ENCODE peak calls at places on chromosome 3, in six cellular contexts. I is IMR-90, A is fibroblast of the aortic adventitia, Z is Peyer's patch, U is AG04450, O is A549. W is an unnamed sample.

GRCh38 chr3:115800489-115801080 is 177.3 kb downstream of the GAP43 start:
- DNase-seq in I (peak), A (peak), U (no peak), O (peak), Z (no peak), W (no peak)

GRCh38 chr3:124770341-124771082 is 40.3 kb downstream of the UMPS start:
- DNase-seq in O (no peak), A (no peak), I (no peak), Z (no peak), U (no peak), W (no peak)

GRCh38 chr3:129315386-129315991 is 36.8 kb downstream of the HMCES start:
- DNase-seq in O (peak), Z (peak), I (peak), A (peak), U (no peak), W (no peak)

GRCh38 chr3:37174532-37175126 is at the start of gene LRRFIP2:
- DNase-seq in O (no peak), I (peak), Z (no peak), A (peak), U (no peak), W (no peak)

GRCh38 chr3:197381371-197381770 is 83.0 kb upstream of the DLG1 start:
- DNase-seq in I (no peak), A (no peak), Z (no peak), O (no peak), U (no peak), W (no peak)

GRCh38 chr3:125513490-125514115 is 6.4 kb downstream of the SNX4 start:
- DNase-seq in A (no peak), Z (no peak), I (no peak), O (no peak), U (no peak), W (no peak)

GRCh38 chr3:159472611-159473010 is 516.0 kb upstream of the IL12A start:
- DNase-seq in A (no peak), I (no peak), U (no peak), O (no peak), Z (no peak), W (no peak)

GRCh38 chr3:38311474-38311873 is 29.4 kb downstream of the SLC22A14 start:
- DNase-seq in O (no peak), I (no peak), Z (no peak), U (no peak), A (no peak), W (no peak)

GRCh38 chr3:13012228-13012691 is 61.0 kb downstream of the IQSEC1 start:
- DNase-seq in A (no peak), U (no peak), Z (no peak), O (no peak), I (peak), W (no peak)

GRCh38 chr3:1082024-1082633 is 10.7 kb upstream of the CNTN6 start:
- DNase-seq in Z (no peak), U (no peak), O (peak), A (peak), I (peak), W (no peak)

GRCh38 chr3:120470870-120471269 is 20.1 kb upstream of the FSTL1 start:
- DNase-seq in I (no peak), A (peak), Z (no peak), U (no peak), O (no peak), W (no peak)

GRCh38 chr3:152047465-152047864 is 174.0 kb downstream of the SUCNR1 start:
- DNase-seq in O (no peak), U (no peak), Z (no peak), A (peak), I (peak), W (peak)

GRCh38 chr3:42633544-42633943 is 20.0 kb upstream of the ZBTB47 start:
- DNase-seq in O (no peak), I (peak), U (no peak), Z (no peak), A (no peak), W (no peak)

GRCh38 chr3:6105187-6105586 is 755.7 kb upstream of the GRM7 start:
- DNase-seq in U (no peak), A (no peak), Z (no peak), I (no peak), O (no peak), W (no peak)

GRCh38 chr3:69209413-69209812 is 87.0 kb upstream of the LMOD3 start:
- DNase-seq in I (no peak), U (no peak), O (no peak), A (no peak), Z (no peak), W (no peak)

GRCh38 chr3:77055841-77056341 is 16.0 kb downstream of the ROBO2 start:
- DNase-seq in O (no peak), I (peak), Z (no peak), A (no peak), U (no peak), W (no peak)

GRCh38 chr3:94862703-94863102 is 799.8 kb downstream of the NSUN3 start:
- DNase-seq in Z (no peak), I (no peak), A (peak), O (peak), U (no peak), W (no peak)

GRCh38 chr3:123782488-123782887 is 101.6 kb downstream of the MYLK start:
- DNase-seq in O (no peak), I (no peak), U (no peak), A (no peak), Z (no peak), W (no peak)

GRCh38 chr3:170523248-170523647 is 62.6 kb downstream of the SLC7A14 start:
- DNase-seq in U (no peak), Z (no peak), A (peak), O (no peak), I (peak), W (no peak)

GRCh38 chr3:132822266-132822665 is 100.1 kb upstream of the NPHP3 start:
- DNase-seq in Z (no peak), U (no peak), I (no peak), O (no peak), A (peak), W (no peak)

GRCh38 chr3:50249459-50249858 is 13.5 kb downstream of the GNAI2 start:
- DNase-seq in Z (no peak), I (no peak), U (no peak), O (no peak), A (no peak), W (no peak)

GRCh38 chr3:69784854-69785523 is 45.7 kb downstream of the MITF start:
- DNase-seq in O (peak), I (peak), U (peak), A (peak), Z (no peak), W (peak)

GRCh38 chr3:123951522-123952447 is 9.2 kb downstream of the CCDC14 start:
- DNase-seq in A (no peak), I (peak), O (no peak), U (no peak), Z (no peak), W (no peak)

GRCh38 chr3:37997791-37998370 is 7.3 kb downstream of the VILL start:
- DNase-seq in I (no peak), O (no peak), U (no peak), Z (peak), A (no peak), W (no peak)

GRCh38 chr3:159857840-159858239 is 130.8 kb upstream of the IL12A start:
- DNase-seq in U (no peak), O (no peak), A (no peak), Z (no peak), I (no peak), W (no peak)

GRCh38 chr3:85631070-85631469 is 672.3 kb downstream of the CADM2 start:
- DNase-seq in O (no peak), I (no peak), Z (no peak), U (no peak), A (no peak), W (no peak)

GRCh38 chr3:129481783-129482332 is 41.8 kb downstream of the IFT122 start:
- DNase-seq in I (no peak), U (no peak), A (peak), Z (no peak), O (no peak), W (no peak)

GRCh38 chr3:19074257-19074938 is 73.9 kb upstream of the KCNH8 start:
- DNase-seq in O (no peak), I (no peak), U (no peak), Z (no peak), A (no peak), W (no peak)

GRCh38 chr3:83523470-83524073 is 1435.2 kb upstream of the CADM2 start:
- DNase-seq in A (no peak), O (peak), Z (no peak), U (no peak), I (no peak), W (no peak)

GRCh38 chr3:13141991-13142412 is 68.8 kb upstream of the IQSEC1 start:
- DNase-seq in A (peak), I (peak), Z (peak), U (no peak), O (no peak), W (no peak)

GRCh38 chr3:31925271-31925630 is 55.8 kb downstream of the OSBPL10 start:
- DNase-seq in I (no peak), Z (no peak), O (no peak), A (no peak), U (no peak), W (no peak)
- H3K4me3 ChIP-seq in I (no peak), Z (no peak), O (no peak), A (no peak), U (no peak), W (no peak)

DNA sequence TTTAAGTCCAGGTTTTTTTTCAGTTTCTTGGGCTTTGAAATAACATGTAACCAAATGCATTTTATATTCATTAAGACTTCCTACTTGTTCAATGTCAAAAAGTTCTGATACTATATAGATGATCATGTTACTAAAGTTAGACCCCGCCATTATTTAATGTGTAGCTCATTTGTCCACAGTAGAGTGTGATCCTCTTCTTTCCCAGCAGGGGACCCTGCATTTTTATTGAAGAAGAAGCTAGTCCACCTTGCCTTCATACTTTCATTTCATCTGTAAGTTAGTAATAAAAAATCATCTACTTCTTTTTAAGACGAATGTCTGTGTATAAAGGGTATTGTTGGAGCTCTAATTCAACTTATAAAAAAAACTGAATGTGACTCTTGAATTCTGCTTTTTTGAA is 404.6 kb downstream of the SI start:
- DNase-seq in Z (no peak), I (no peak), U (no peak), A (no peak), O (no peak), W (no peak)
- TF ChIP-seq CTCF in Z (no peak), I (no peak), U (no peak), A (no peak), O (no peak), W (no peak)

GRCh38 chr3:107596639-107597038 is 73.9 kb downstream of the BBX start:
- DNase-seq in A (no peak), I (no peak), U (no peak), O (no peak), Z (no peak), W (no peak)

GRCh38 chr3:107604057-107604802 is 81.5 kb downstream of the BBX start:
- DNase-seq in A (peak), O (no peak), U (peak), I (peak), Z (no peak), W (no peak)

GRCh38 chr3:107598926-107599754 is 76.4 kb downstream of the BBX start:
- DNase-seq in O (peak), Z (peak), U (no peak), I (peak), A (peak), W (no peak)

GRCh38 chr3:107599755-107600122 is 77.0 kb downstream of the BBX start:
- DNase-seq in O (no peak), U (no peak), Z (no peak), A (peak), I (no peak), W (no peak)

DNA sequence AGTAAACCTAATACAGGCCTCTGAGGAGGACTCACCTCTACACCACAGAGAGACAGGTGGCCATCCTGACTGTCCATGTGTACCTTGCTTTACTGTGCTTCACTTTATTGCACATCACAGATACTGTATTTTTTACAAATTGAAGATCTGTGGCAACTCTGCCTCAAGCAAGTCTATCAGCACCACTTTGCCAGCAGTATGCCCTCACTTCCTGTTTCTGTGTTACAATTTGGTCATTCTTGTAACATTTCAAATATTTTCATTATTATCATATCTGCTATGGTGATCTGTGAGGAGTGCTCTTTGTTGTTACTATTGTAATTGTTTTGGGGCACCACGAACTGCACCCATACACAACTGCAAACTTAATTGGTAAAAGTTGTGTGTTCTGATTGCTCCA is 78.0 kb downstream of the BBX start:
- DNase-seq in O (no peak), U (no peak), A (peak), Z (no peak), I (no peak), W (no peak)
- H3K4me3 ChIP-seq in O (no peak), U (no peak), A (no peak), Z (no peak), I (no peak), W (no peak)

DNA sequence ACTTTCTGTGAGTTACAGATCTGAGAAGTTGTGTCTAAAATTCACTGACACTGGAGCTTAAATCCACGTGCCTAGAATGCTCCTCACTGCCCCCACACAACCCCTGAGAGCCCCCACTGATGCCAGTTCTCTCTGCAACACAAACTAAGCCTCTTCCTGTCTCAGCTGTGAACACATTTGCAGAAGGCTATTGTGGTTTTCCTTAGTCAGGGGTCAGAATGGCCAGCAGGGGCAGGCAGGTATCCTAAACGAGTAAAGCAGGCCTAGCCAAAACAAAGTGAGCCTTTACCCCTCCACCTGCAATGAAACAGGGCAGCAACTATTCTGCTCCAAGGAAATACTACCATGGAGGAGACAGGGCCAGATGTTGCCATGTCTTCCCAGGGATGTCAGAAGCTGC is 78.6 kb downstream of the FHIT start:
- DNase-seq in O (no peak), Z (no peak), A (no peak), U (no peak), I (no peak), W (no peak)
- TF ChIP-seq CTCF in O (no peak), Z (no peak), A (no peak), U (no peak), I (no peak), W (no peak)